ENCODE peak calls at places on chromosomes 7 and 10, in six cellular contexts. One of them, this sample, is unnamed.

GRCh38 chr7:137987563-137987962 is 14.3 kb downstream of the CREB3L2 start:
- DNase-seq in OCI-LY7: no peak
- DNase-seq in PC-3: no peak
- DNase-seq in GM23338: no peak
- DNase-seq in neural progenitor cell: no peak
- DNase-seq in MM.1S: no peak
- DNase-seq in this sample: no peak

GRCh38 chr10:20970044-20970443 is 72.9 kb upstream of the NEBL start:
- DNase-seq in OCI-LY7: peak; percentile 27
- DNase-seq in PC-3: peak; percentile 76
- DNase-seq in GM23338: no peak
- DNase-seq in neural progenitor cell: no peak
- DNase-seq in MM.1S: no peak
- DNase-seq in this sample: no peak

GRCh38 chr7:97064972-97065587 is 40.4 kb upstream of the DLX5 start:
- DNase-seq in OCI-LY7: peak; percentile 55
- DNase-seq in PC-3: peak; percentile 72
- DNase-seq in GM23338: peak; percentile 82
- DNase-seq in neural progenitor cell: peak; percentile 72
- DNase-seq in MM.1S: peak; percentile 58
- DNase-seq in this sample: peak; percentile 34

GRCh38 chr7:150322833-150323681 is at the start of the genes ACTR3C and LRRC61:
- DNase-seq in OCI-LY7: no peak
- DNase-seq in PC-3: peak; percentile 39
- DNase-seq in GM23338: peak; percentile 91
- DNase-seq in neural progenitor cell: peak; percentile 57
- DNase-seq in MM.1S: peak; percentile 86
- DNase-seq in this sample: no peak

GRCh38 chr7:131546583-131547111 is 9.8 kb downstream of the PODXL start:
- DNase-seq in OCI-LY7: peak; percentile 60
- DNase-seq in PC-3: peak; percentile 48
- DNase-seq in GM23338: peak; percentile 95
- DNase-seq in neural progenitor cell: peak; percentile 85
- DNase-seq in MM.1S: no peak
- DNase-seq in this sample: no peak

GRCh38 chr10:115093776-115094361 is 704 bp downstream of the ATRNL1 start:
- DNase-seq in OCI-LY7: no peak
- DNase-seq in PC-3: no peak
- DNase-seq in GM23338: peak; percentile 69
- DNase-seq in neural progenitor cell: peak; percentile 51
- DNase-seq in MM.1S: peak; percentile 67
- DNase-seq in this sample: no peak

GRCh38 chr10:117075064-117075463 is 63.0 kb downstream of the VAX1 start:
- DNase-seq in OCI-LY7: no peak
- DNase-seq in PC-3: peak; percentile 56
- DNase-seq in GM23338: no peak
- DNase-seq in neural progenitor cell: no peak
- DNase-seq in MM.1S: no peak
- DNase-seq in this sample: no peak

GRCh38 chr10:127207081-127207480 is 10.7 kb upstream of the INSYN2A start:
- DNase-seq in OCI-LY7: no peak
- DNase-seq in PC-3: no peak
- DNase-seq in GM23338: no peak
- DNase-seq in neural progenitor cell: no peak
- DNase-seq in MM.1S: no peak
- DNase-seq in this sample: no peak

GRCh38 chr10:120948889-120949382 is 97.8 kb downstream of the WDR11 start:
- DNase-seq in OCI-LY7: peak; percentile 37
- DNase-seq in PC-3: peak; percentile 65
- DNase-seq in GM23338: peak; percentile 86
- DNase-seq in neural progenitor cell: peak; percentile 92
- DNase-seq in MM.1S: peak; percentile 71
- DNase-seq in this sample: peak; percentile 48

GRCh38 chr10:14749051-14749809 is 25.5 kb downstream of the FAM107B start:
- DNase-seq in OCI-LY7: peak; percentile 71
- DNase-seq in PC-3: no peak
- DNase-seq in GM23338: no peak
- DNase-seq in neural progenitor cell: no peak
- DNase-seq in MM.1S: no peak
- DNase-seq in this sample: no peak

GRCh38 chr10:48684792-48685651 is at the start of gene WDFY4:
- DNase-seq in OCI-LY7: peak; percentile 85
- DNase-seq in PC-3: no peak
- DNase-seq in GM23338: no peak
- DNase-seq in neural progenitor cell: no peak
- DNase-seq in MM.1S: no peak
- DNase-seq in this sample: no peak

GRCh38 chr10:76324283-76324682 is 892.9 kb downstream of the LRMDA start:
- DNase-seq in OCI-LY7: no peak
- DNase-seq in PC-3: peak; percentile 86
- DNase-seq in GM23338: no peak
- DNase-seq in neural progenitor cell: no peak
- DNase-seq in MM.1S: no peak
- DNase-seq in this sample: no peak

GRCh38 chr7:143456992-143457793 is 13.9 kb downstream of the TAS2R60 start:
- DNase-seq in OCI-LY7: no peak
- DNase-seq in PC-3: peak; percentile 26
- DNase-seq in GM23338: no peak
- DNase-seq in neural progenitor cell: no peak
- DNase-seq in MM.1S: no peak
- DNase-seq in this sample: no peak

GRCh38 chr7:80131675-80132435 is 2.8 kb upstream of the GNAI1 start:
- DNase-seq in OCI-LY7: no peak
- DNase-seq in PC-3: no peak
- DNase-seq in GM23338: no peak
- DNase-seq in neural progenitor cell: no peak
- DNase-seq in MM.1S: no peak
- DNase-seq in this sample: no peak

GRCh38 chr7:127438836-127439235 is 46.3 kb upstream of the ZNF800 start:
- DNase-seq in OCI-LY7: no peak
- DNase-seq in PC-3: no peak
- DNase-seq in GM23338: no peak
- DNase-seq in neural progenitor cell: no peak
- DNase-seq in MM.1S: no peak
- DNase-seq in this sample: no peak

GRCh38 chr7:65302883-65303282 is 70.8 kb upstream of the ZNF92 start:
- DNase-seq in OCI-LY7: no peak
- DNase-seq in PC-3: no peak
- DNase-seq in GM23338: no peak
- DNase-seq in neural progenitor cell: no peak
- DNase-seq in MM.1S: no peak
- DNase-seq in this sample: no peak

GRCh38 chr10:122649903-122650302 is 49.7 kb downstream of the C10orf120 start:
- DNase-seq in OCI-LY7: no peak
- DNase-seq in PC-3: no peak
- DNase-seq in GM23338: no peak
- DNase-seq in neural progenitor cell: no peak
- DNase-seq in MM.1S: no peak
- DNase-seq in this sample: no peak

GRCh38 chr7:30594055-30594539 is 581 bp upstream of the GARS1 start:
- DNase-seq in OCI-LY7: peak; percentile 70
- DNase-seq in PC-3: no peak
- DNase-seq in GM23338: peak; percentile 73
- DNase-seq in neural progenitor cell: peak; percentile 70
- DNase-seq in MM.1S: no peak
- DNase-seq in this sample: no peak

GRCh38 chr10:61900829-61901783 is at the start of gene ARID5B:
- DNase-seq in OCI-LY7: peak; percentile 86
- DNase-seq in PC-3: peak; percentile 94
- DNase-seq in GM23338: peak; percentile 84
- DNase-seq in neural progenitor cell: peak; percentile 79
- DNase-seq in MM.1S: peak; percentile 72
- DNase-seq in this sample: peak; percentile 68

DNA sequence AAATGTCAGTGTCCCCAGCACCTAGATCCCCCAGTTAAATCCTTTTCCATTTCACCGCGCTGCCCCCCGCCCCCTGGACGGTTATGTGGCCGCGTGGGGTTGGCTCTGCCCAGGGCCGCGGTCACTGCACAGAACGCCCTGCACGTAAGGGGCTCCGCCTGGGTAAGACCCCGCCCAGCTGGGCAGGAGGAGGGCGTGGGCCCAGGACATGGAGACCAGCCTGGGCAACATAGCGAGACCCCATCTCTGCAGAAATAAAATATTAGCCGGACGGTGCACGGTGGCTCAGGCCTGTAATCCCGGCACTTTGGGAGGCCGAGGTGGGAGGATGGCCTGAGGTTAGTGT is 642 bp upstream of the ZFAND2A start:
- DNase-seq in OCI-LY7: no peak
- DNase-seq in PC-3: no peak
- DNase-seq in GM23338: peak; percentile 28
- DNase-seq in neural progenitor cell: peak; percentile 25
- DNase-seq in MM.1S: peak; percentile 13
- DNase-seq in this sample: no peak
- TF ChIP-seq EZH2phosphoT487 in OCI-LY7: no peak
- TF ChIP-seq EZH2phosphoT487 in PC-3: no peak
- TF ChIP-seq EZH2phosphoT487 in GM23338: no peak
- TF ChIP-seq EZH2phosphoT487 in neural progenitor cell: no peak
- TF ChIP-seq EZH2phosphoT487 in MM.1S: no peak
- TF ChIP-seq EZH2phosphoT487 in this sample: no peak

DNA sequence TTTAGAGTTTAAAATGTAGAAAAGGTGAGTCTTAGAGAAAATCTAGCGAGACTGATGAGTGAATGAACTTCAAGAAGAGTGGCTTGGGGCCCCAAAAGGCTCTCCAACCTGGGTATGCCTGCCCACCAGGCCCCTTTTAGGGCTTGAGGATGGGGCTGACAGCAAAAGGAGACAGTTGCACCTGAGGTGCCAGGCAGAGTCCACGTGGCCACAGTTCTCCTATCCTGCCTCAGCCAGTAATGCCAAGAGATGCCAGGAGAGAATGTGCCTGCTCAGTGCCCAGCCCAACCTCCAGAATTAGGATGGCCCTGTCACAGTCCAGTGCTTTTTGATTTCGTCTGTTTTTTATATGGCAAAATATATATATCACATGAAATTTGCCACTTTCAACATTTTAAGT is 156.5 kb downstream of the SLIT1 start:
- DNase-seq in OCI-LY7: no peak
- DNase-seq in PC-3: no peak
- DNase-seq in GM23338: no peak
- DNase-seq in neural progenitor cell: no peak
- DNase-seq in MM.1S: no peak
- DNase-seq in this sample: no peak
- TF ChIP-seq EZH2phosphoT487 in OCI-LY7: no peak
- TF ChIP-seq EZH2phosphoT487 in PC-3: no peak
- TF ChIP-seq EZH2phosphoT487 in GM23338: no peak
- TF ChIP-seq EZH2phosphoT487 in neural progenitor cell: no peak
- TF ChIP-seq EZH2phosphoT487 in MM.1S: no peak
- TF ChIP-seq EZH2phosphoT487 in this sample: no peak

GRCh38 chr10:77887631-77888355 is 38.8 kb downstream of the DLG5 start:
- DNase-seq in OCI-LY7: no peak
- DNase-seq in PC-3: peak; percentile 42
- DNase-seq in GM23338: no peak
- DNase-seq in neural progenitor cell: no peak
- DNase-seq in MM.1S: no peak
- DNase-seq in this sample: no peak
- TF ChIP-seq EZH2phosphoT487 in OCI-LY7: no peak
- TF ChIP-seq EZH2phosphoT487 in PC-3: no peak
- TF ChIP-seq EZH2phosphoT487 in GM23338: no peak
- TF ChIP-seq EZH2phosphoT487 in neural progenitor cell: no peak
- TF ChIP-seq EZH2phosphoT487 in MM.1S: no peak
- TF ChIP-seq EZH2phosphoT487 in this sample: no peak

DNA sequence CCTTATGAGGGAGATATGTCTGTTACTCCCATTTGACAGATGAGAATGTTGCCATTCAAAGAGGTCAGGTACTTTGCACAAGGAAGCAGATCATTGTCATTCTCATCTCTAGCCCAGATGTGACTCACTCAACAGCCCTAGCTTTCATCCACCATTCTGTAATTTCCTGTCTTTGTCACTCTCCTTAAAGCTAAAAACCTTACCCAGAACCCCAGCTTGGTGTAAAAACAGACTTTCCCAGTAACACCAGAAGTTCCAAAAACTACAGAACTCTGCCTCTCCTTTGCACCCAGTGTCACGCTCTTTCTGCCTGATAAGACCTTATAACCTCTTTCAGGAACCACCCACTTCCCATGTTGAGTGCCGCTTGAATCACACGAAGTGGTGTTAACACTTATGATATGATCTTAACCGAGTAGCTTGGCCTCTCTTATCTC is 89.1 kb upstream of the SP4 start:
- DNase-seq in OCI-LY7: no peak
- DNase-seq in PC-3: peak; percentile 5
- DNase-seq in GM23338: no peak
- DNase-seq in neural progenitor cell: no peak
- DNase-seq in MM.1S: no peak
- DNase-seq in this sample: no peak
- TF ChIP-seq EZH2phosphoT487 in OCI-LY7: no peak
- TF ChIP-seq EZH2phosphoT487 in PC-3: no peak
- TF ChIP-seq EZH2phosphoT487 in GM23338: no peak
- TF ChIP-seq EZH2phosphoT487 in neural progenitor cell: no peak
- TF ChIP-seq EZH2phosphoT487 in MM.1S: no peak
- TF ChIP-seq EZH2phosphoT487 in this sample: no peak

GRCh38 chr7:25262586-25262985 is 34.3 kb upstream of the NPVF start:
- DNase-seq in OCI-LY7: no peak
- DNase-seq in PC-3: peak; percentile 19
- DNase-seq in GM23338: no peak
- DNase-seq in neural progenitor cell: no peak
- DNase-seq in MM.1S: no peak
- DNase-seq in this sample: no peak
- TF ChIP-seq EZH2phosphoT487 in OCI-LY7: no peak
- TF ChIP-seq EZH2phosphoT487 in PC-3: no peak
- TF ChIP-seq EZH2phosphoT487 in GM23338: no peak
- TF ChIP-seq EZH2phosphoT487 in neural progenitor cell: no peak
- TF ChIP-seq EZH2phosphoT487 in MM.1S: no peak
- TF ChIP-seq EZH2phosphoT487 in this sample: no peak

GRCh38 chr7:135977742-135978066 is 545 bp upstream of the MTPN start:
- DNase-seq in OCI-LY7: no peak
- DNase-seq in PC-3: no peak
- DNase-seq in GM23338: no peak
- DNase-seq in neural progenitor cell: no peak
- DNase-seq in MM.1S: no peak
- DNase-seq in this sample: no peak

GRCh38 chr7:135981958-135982646 is 4.9 kb upstream of the MTPN start:
- DNase-seq in OCI-LY7: peak; percentile 41
- DNase-seq in PC-3: no peak
- DNase-seq in GM23338: no peak
- DNase-seq in neural progenitor cell: no peak
- DNase-seq in MM.1S: no peak
- DNase-seq in this sample: no peak

GRCh38 chr7:135978624-135979023 is 1.5 kb upstream of the MTPN start:
- DNase-seq in OCI-LY7: no peak
- DNase-seq in PC-3: no peak
- DNase-seq in GM23338: no peak
- DNase-seq in neural progenitor cell: no peak
- DNase-seq in MM.1S: no peak
- DNase-seq in this sample: no peak

GRCh38 chr7:135979674-135980660 is 2.8 kb upstream of the MTPN start:
- DNase-seq in OCI-LY7: no peak
- DNase-seq in PC-3: peak; percentile 33
- DNase-seq in GM23338: no peak
- DNase-seq in neural progenitor cell: no peak
- DNase-seq in MM.1S: no peak
- DNase-seq in this sample: no peak

DNA sequence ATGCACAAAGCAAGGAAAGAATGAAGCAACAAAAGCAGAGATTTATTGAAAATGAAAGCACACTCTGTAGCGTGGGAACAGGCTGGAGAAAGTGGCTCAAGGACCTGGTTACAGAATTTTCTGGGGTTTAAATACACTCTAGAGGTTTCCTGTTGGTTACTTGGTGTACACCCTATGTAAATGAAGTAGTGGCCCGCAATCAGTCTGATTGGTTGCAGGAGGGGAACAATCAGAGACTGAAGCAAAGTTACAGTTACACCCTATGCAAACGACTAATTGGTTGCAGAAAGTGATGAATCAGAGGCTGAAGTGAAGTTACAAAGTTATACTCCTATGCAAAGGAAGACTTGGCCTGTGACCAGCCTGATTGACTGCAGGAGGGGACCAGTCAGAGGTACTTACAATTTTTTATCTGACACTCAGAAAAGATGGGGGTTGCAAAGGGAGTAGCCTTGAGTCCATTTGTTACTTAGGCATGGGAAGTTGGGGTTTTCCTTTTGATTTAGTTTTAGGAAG is 3.6 kb upstream of the MTPN start:
- DNase-seq in OCI-LY7: peak; percentile 82
- DNase-seq in PC-3: peak; percentile 38
- DNase-seq in GM23338: no peak
- DNase-seq in neural progenitor cell: no peak
- DNase-seq in MM.1S: peak; percentile 97
- DNase-seq in this sample: no peak
- TF ChIP-seq EZH2phosphoT487 in OCI-LY7: no peak
- TF ChIP-seq EZH2phosphoT487 in PC-3: no peak
- TF ChIP-seq EZH2phosphoT487 in GM23338: no peak
- TF ChIP-seq EZH2phosphoT487 in neural progenitor cell: no peak
- TF ChIP-seq EZH2phosphoT487 in MM.1S: no peak
- TF ChIP-seq EZH2phosphoT487 in this sample: no peak

This sample was measured in HCT116.